ENCODE peak calls at places on chromosomes 12 and 14, in six cellular contexts. X is HL-60, H is HepG2, Z is cardiac fibroblast, B is left ventricle myocardium inferior, N is endodermal cell. F is an unnamed sample.
A peak's percentile ranks its signal among the peaks of the same experiment; 100 is the strongest.

GRCh38 chr12:78403136-78403535 is 461.4 kb upstream of the SYT1 start:
- DNase-seq in X (no peak), H (no peak), Z (peak; percentile 80), B (no peak), N (no peak), F (peak; percentile 72)

GRCh38 chr14:65334765-65335411 is 77.6 kb upstream of the FUT8 start:
- DNase-seq in X (no peak), H (no peak), Z (no peak), B (no peak), N (peak; percentile 71), F (no peak)

GRCh38 chr14:20631821-20632389 is 9.6 kb downstream of the OR6S1 start:
- DNase-seq in X (peak; percentile 45), H (peak; percentile 83), Z (peak; percentile 75), B (peak; percentile 71), N (peak; percentile 86), F (peak; percentile 57)

GRCh38 chr12:129615001-129615400 is 288.8 kb downstream of the TMEM132D start:
- DNase-seq in X (no peak), H (no peak), Z (no peak), B (no peak), N (no peak), F (no peak)

GRCh38 chr12:81722004-81722403 is 37.1 kb downstream of the PPFIA2 start:
- DNase-seq in X (no peak), H (no peak), Z (peak; percentile 15), B (no peak), N (no peak), F (no peak)

GRCh38 chr14:71139058-71139946 is 232.0 kb downstream of the PCNX1 start:
- DNase-seq in X (peak; percentile 26), H (peak; percentile 31), Z (peak; percentile 77), B (peak; percentile 37), N (peak; percentile 86), F (peak; percentile 53)

GRCh38 chr12:74780458-74781241 is 243.0 kb downstream of the ATXN7L3B start:
- DNase-seq in X (no peak), H (no peak), Z (peak; percentile 58), B (no peak), N (no peak), F (no peak)

GRCh38 chr12:95788637-95789036 is 1.9 kb downstream of the NTN4 start:
- DNase-seq in X (no peak), H (no peak), Z (peak; percentile 75), B (no peak), N (no peak), F (peak; percentile 65)

GRCh38 chr14:102440392-102440791 is 69.2 kb downstream of the ANKRD9 start:
- DNase-seq in X (no peak), H (no peak), Z (no peak), B (no peak), N (no peak), F (no peak)

GRCh38 chr12:104340917-104341611 is 37.5 kb downstream of the EID3 start:
- DNase-seq in X (no peak), H (no peak), Z (no peak), B (no peak), N (peak; percentile 45), F (no peak)

GRCh38 chr12:1913377-1914115 is 4.9 kb downstream of the CACNA2D4 start:
- DNase-seq in X (no peak), H (no peak), Z (no peak), B (no peak), N (peak; percentile 61), F (no peak)

GRCh38 chr14:90599339-90599738 is 202.5 kb downstream of the CALM1 start:
- DNase-seq in X (no peak), H (no peak), Z (no peak), B (no peak), N (no peak), F (no peak)

GRCh38 chr14:96040836-96041371 is 1.7 kb downstream of the C14orf132 start:
- DNase-seq in X (no peak), H (no peak), Z (no peak), B (no peak), N (peak; percentile 7), F (peak; percentile 24)

GRCh38 chr14:20614038-20614840 is 23.1 kb upstream of the RNASE12 start:
- DNase-seq in X (peak; percentile 23), H (no peak), Z (peak; percentile 51), B (no peak), N (peak; percentile 80), F (no peak)

GRCh38 chr12:114313910-114314309 is 92.0 kb downstream of the TBX5 start:
- DNase-seq in X (no peak), H (no peak), Z (no peak), B (no peak), N (no peak), F (no peak)

GRCh38 chr14:36316131-36316530 is 4.3 kb downstream of the MBIP start:
- DNase-seq in X (no peak), H (no peak), Z (no peak), B (no peak), N (no peak), F (no peak)

GRCh38 chr12:17296882-17297281 is 690.9 kb upstream of the LMO3 start:
- DNase-seq in X (no peak), H (peak; percentile 4), Z (no peak), B (no peak), N (no peak), F (no peak)

GRCh38 chr14:104787736-104788532 is 7.6 kb downstream of the AKT1 start:
- DNase-seq in X (peak; percentile 84), H (no peak), Z (no peak), B (peak; percentile 53), N (no peak), F (no peak)

GRCh38 chr14:50619569-50620141 is 48.5 kb downstream of the SAV1 start:
- DNase-seq in X (peak; percentile 2), H (peak; percentile 38), Z (peak; percentile 74), B (no peak), N (no peak), F (peak; percentile 51)

GRCh38 chr14:73280903-73281302 is 43.6 kb downstream of the PAPLN start:
- DNase-seq in X (no peak), H (no peak), Z (no peak), B (no peak), N (no peak), F (no peak)

GRCh38 chr12:30010071-30011052 is 226.6 kb upstream of the TMTC1 start:
- DNase-seq in X (no peak), H (no peak), Z (no peak), B (no peak), N (no peak), F (no peak)

GRCh38 chr12:116881867-116882507 is 746 bp upstream of the HRK start:
- DNase-seq in X (no peak), H (no peak), Z (no peak), B (no peak), N (peak; percentile 62), F (no peak)

GRCh38 chr12:116880213-116880816 is 926 bp downstream of the HRK start:
- DNase-seq in X (no peak), H (no peak), Z (peak; percentile 58), B (no peak), N (peak; percentile 74), F (no peak)

GRCh38 chr12:116879509-116880212 is 1.6 kb downstream of the HRK start:
- DNase-seq in X (no peak), H (no peak), Z (peak; percentile 33), B (no peak), N (peak; percentile 76), F (no peak)

GRCh38 chr12:116881325-116881866 is at the start of gene HRK:
- DNase-seq in X (no peak), H (no peak), Z (no peak), B (no peak), N (peak; percentile 86), F (no peak)

DNA sequence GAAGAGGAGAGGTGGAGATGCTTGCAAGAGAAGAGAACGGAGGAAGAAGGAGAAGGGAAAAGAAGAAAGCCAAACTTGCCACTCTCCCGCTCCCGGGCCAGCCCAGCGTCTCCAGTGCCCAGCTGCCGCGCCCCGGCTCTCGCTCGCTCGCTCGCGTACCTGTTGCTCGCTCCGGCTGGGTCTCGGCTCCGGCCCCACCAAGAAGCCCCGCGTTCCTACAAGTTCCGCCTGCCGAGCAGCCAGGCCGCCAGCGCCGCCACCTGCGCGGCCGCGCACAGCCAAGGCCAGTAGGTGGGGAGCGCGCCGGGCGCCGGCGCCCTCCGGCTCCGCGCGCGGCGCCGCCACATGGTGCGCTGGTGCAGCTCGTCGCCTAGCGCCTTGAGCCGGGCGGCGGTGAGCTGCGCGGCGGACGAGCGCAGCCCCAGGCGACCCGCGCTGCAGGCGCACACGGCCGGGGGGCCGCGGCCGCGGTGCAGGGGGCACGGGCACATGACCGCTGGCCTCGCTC is 370 bp downstream of the HRK start:
- DNase-seq in X (peak; percentile 16), H (peak; percentile 27), Z (no peak), B (peak; percentile 25), N (peak; percentile 92), F (peak; percentile 32)
- TF ChIP-seq CTCF in X (no peak), H (peak; percentile 23), Z (no peak), B (peak; percentile 24), N (peak; percentile 38), F (no peak)

GRCh38 chr14:33646692-33647260 is 304.1 kb downstream of the EGLN3 start:
- DNase-seq in X (no peak), H (no peak), Z (peak; percentile 79), B (no peak), N (no peak), F (peak; percentile 66)

GRCh38 chr14:33647385-33647786 is 303.5 kb downstream of the EGLN3 start:
- DNase-seq in X (no peak), H (no peak), Z (peak; percentile 99), B (no peak), N (no peak), F (peak; percentile 97)

GRCh38 chr14:33643782-33644181 is 307.1 kb downstream of the EGLN3 start:
- DNase-seq in X (no peak), H (no peak), Z (no peak), B (no peak), N (no peak), F (no peak)

GRCh38 chr14:33642080-33642479 is 308.8 kb downstream of the EGLN3 start:
- DNase-seq in X (no peak), H (no peak), Z (no peak), B (no peak), N (peak; percentile 47), F (no peak)

DNA sequence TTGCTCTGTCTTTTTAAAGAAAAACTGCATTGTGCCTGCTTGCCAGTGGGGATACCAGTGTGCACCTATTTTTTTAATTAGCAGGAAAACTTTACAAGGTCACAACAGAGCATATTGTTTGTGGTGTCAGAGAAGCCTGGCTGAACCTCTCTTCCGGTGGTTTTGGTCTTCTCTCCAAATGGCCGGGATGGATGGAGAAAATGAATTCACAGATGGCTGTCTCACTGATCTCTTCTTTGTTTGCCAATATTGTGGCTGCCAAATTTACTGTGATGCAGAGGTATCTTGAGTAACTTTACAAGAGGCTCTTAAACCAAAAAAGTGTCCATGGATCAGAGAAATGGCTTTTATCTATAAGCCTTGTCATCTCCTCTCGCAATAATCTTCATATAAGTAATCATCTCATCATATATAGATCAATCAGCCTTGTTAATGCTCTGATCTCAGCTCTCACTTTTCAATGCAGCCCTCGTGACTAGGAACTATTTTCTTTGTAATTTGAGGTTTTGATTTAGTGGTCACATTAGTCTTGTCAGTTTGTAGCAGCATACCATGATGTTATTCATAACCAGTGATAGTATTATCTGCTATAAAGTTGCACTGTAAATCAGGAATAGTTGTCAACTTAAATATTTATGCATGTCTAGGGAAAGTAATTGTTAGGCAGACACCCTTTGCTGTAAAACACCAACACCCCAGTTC is 308.1 kb downstream of the EGLN3 start:
- DNase-seq in X (no peak), H (no peak), Z (no peak), B (no peak), N (no peak), F (peak; percentile 77)
- H3K4me3 ChIP-seq in X (no peak overlapping the region), H (no peak overlapping the region), Z (no peak overlapping the region), B (no peak overlapping the region), N (peak overlapping the region; percentile 22), F (no peak overlapping the region)

GRCh38 chr14:83217492-83217891 is 1683.8 kb upstream of the SEL1L start:
- DNase-seq in X (peak; percentile 35), H (no peak), Z (no peak), B (no peak), N (no peak), F (peak; percentile 65)
- TF ChIP-seq CTCF in X (no peak), H (no peak), Z (no peak), B (peak; percentile 23), N (peak; percentile 66), F (no peak)

GRCh38 chr12:89346741-89347324 is 5.5 kb downstream of the DUSP6 start:
- DNase-seq in X (peak; percentile 74), H (peak; percentile 42), Z (peak; percentile 87), B (peak; percentile 26), N (peak; percentile 70), F (peak; percentile 68)
- H3K4me3 ChIP-seq in X (peak overlapping the region; percentile 19), H (no peak overlapping the region), Z (no peak overlapping the region), B (peak overlapping the region; percentile 89), N (peak overlapping the region; percentile 72), F (peak overlapping the region; percentile 15)

F was measured in AG10803.